ENCODE peak calls at places on chromosomes 1 and 21, in nine cellular contexts. Y is astrocyte of the spinal cord, O is NCI-H1694, T is body of pancreas, I is HEK293T, N is GM12865, U is ELR, X is SJCRH30, G is hepatocyte. V is an unnamed sample.

GRCh38 chr1:117416004-117416403 is 48.8 kb downstream of the MAN1A2 start:
- DNase-seq in Y (no peak), O (no peak), T (no peak), I (no peak), N (no peak), U (peak), X (no peak), G (no peak), V (no peak)

GRCh38 chr1:61244114-61244513 is 161.8 kb downstream of the NFIA start:
- DNase-seq in Y (peak), O (peak), T (peak), I (no peak), N (no peak), U (no peak), X (peak), G (peak), V (no peak)

GRCh38 chr1:22376976-22377375 is 74.7 kb upstream of the ZBTB40 start:
- DNase-seq in Y (no peak), O (no peak), T (no peak), I (no peak), N (no peak), U (peak), X (no peak), G (no peak), V (no peak)

GRCh38 chr1:147723691-147724323 is 36.6 kb downstream of the GJA5 start:
- DNase-seq in Y (no peak), O (peak), T (peak), I (peak), N (peak), U (peak), X (no peak), G (peak), V (peak)

GRCh38 chr1:161182214-161182613 is 4.9 kb upstream of the B4GALT3 start:
- DNase-seq in Y (peak), O (no peak), T (no peak), I (no peak), N (peak), U (peak), X (no peak), G (no peak), V (no peak)

GRCh38 chr21:36883532-36884486 is 82.7 kb downstream of the HLCS start:
- DNase-seq in Y (peak), O (no peak), T (no peak), I (no peak), N (no peak), U (peak), X (no peak), G (no peak), V (no peak)

GRCh38 chr1:197521118-197521739 is 253.2 kb downstream of the CRB1 start:
- DNase-seq in Y (peak), O (peak), T (peak), I (peak), N (peak), U (peak), X (peak), G (peak), V (peak)

GRCh38 chr1:115530407-115530806 is 111.4 kb upstream of the VANGL1 start:
- DNase-seq in Y (peak), O (no peak), T (no peak), I (no peak), N (no peak), U (peak), X (no peak), G (no peak), V (no peak)

GRCh38 chr1:212607206-212607923 is 1.2 kb upstream of the ATF3 start:
- DNase-seq in Y (no peak), O (no peak), T (peak), I (no peak), N (peak), U (peak), X (no peak), G (no peak), V (peak)

V was measured in NCI-H345.